ENCODE peak calls at places on chromosomes 1 and 21, in four cellular contexts. Y, U, D and B are unnamed samples.

GRCh38 chr1:202888204-202888506 is 794 bp downstream of the RABIF start:
- DNase-seq in U (peak), Y (no peak), D (no peak), B (no peak)

GRCh38 chr1:239829535-239829934 is 262.1 kb upstream of the FMN2 start:
- DNase-seq in U (no peak), Y (no peak), D (no peak), B (no peak)

GRCh38 chr1:147769107-147769506 is 8.7 kb upstream of the GJA5 start:
- DNase-seq in Y (no peak), U (no peak), D (no peak), B (no peak)

GRCh38 chr1:155455588-155456195 is 106.9 kb downstream of the ASH1L start:
- DNase-seq in Y (no peak), D (no peak), U (no peak), B (no peak)

GRCh38 chr1:219999821-220000220 is 46.5 kb downstream of the EPRS1 start:
- DNase-seq in Y (no peak), U (no peak), D (no peak), B (no peak)

GRCh38 chr1:67748630-67749029 is 63.6 kb downstream of the GADD45A start:
- DNase-seq in D (peak), U (no peak), Y (no peak), B (no peak)

GRCh38 chr1:81186271-81186670 is 614.5 kb upstream of the ADGRL2 start:
- DNase-seq in U (no peak), D (no peak), Y (no peak), B (no peak)

GRCh38 chr1:230867903-230868735 is at the start of gene C1orf198:
- DNase-seq in D (peak), U (no peak), Y (peak), B (no peak)

GRCh38 chr1:230493264-230493663 is 67.1 kb upstream of the PGBD5 start:
- DNase-seq in U (no peak), D (no peak), Y (no peak), B (no peak)

GRCh38 chr21:45296638-45297037 is 8.9 kb upstream of the POFUT2 start:
- DNase-seq in U (no peak), D (no peak), Y (no peak), B (no peak)

GRCh38 chr21:45293726-45294401 is 6.2 kb upstream of the POFUT2 start:
- DNase-seq in D (no peak), Y (no peak), U (no peak), B (no peak)

GRCh38 chr21:45294509-45295291 is 7.0 kb upstream of the POFUT2 start:
- DNase-seq in U (no peak), D (no peak), Y (no peak), B (no peak)

GRCh38 chr21:45297329-45297728 is 9.6 kb upstream of the POFUT2 start:
- DNase-seq in U (no peak), Y (no peak), D (no peak), B (no peak)

DNA sequence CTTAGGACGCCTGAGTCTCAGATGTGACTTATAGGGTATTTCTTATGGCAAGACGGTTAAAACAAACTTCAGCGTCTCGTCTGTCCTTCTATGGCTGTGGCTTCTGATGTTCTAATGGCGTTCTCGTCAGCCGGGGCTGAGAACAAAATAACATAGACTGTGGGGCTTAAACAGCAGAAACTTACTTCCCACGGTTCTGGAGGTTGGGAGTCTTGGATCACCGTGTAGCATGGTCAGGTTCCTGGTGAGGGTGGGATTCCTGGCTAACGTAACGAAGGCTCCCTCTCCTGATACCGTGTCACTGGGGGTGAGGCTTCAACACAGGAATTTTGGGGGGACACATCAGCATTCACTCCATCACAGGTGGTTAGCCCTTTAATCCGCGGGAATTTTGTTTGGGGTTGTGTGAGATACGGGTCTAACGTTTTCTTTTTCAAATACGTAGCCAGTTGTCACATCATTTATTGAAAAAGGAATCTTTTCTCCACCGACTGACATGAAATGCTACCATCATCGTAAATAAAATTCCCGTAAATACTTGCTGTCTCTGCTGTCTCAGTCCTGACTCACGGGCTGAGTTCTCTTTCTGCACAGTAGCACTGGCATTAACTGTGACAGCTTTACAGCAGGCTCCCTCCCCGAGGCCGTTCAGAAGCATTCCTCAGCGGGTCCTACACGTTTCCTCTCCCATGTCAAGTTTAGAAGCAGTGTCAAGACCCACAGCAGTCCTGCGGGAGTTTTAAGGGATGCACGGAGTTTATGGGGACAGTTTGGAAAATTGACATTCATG is 8.1 kb upstream of the POFUT2 start:
- DNase-seq in Y (no peak), D (no peak), U (no peak), B (no peak)
- TF ChIP-seq TCF7L2 in Y (no peak), D (no peak), U (no peak), B (no peak)

GRCh38 chr21:21715286-21715969 is 717.2 kb downstream of the NCAM2 start:
- DNase-seq in Y (no peak), D (no peak), U (no peak), B (no peak)

GRCh38 chr21:21712761-21713558 is 714.8 kb downstream of the NCAM2 start:
- DNase-seq in D (no peak), Y (no peak), U (no peak), B (no peak)

GRCh38 chr21:21714396-21714795 is 716.2 kb downstream of the NCAM2 start:
- DNase-seq in U (no peak), Y (no peak), D (no peak), B (no peak)
- TF ChIP-seq TCF7L2 in U (no peak), Y (no peak), D (no peak), B (no peak)

GRCh38 chr1:43153443-43153842 is 18.6 kb downstream of the EBNA1BP2 start:
- DNase-seq in U (no peak), Y (no peak), D (no peak), B (no peak)

GRCh38 chr1:43147625-43148319 is 24.3 kb downstream of the EBNA1BP2 start:
- DNase-seq in D (peak), U (peak), Y (peak), B (no peak)

GRCh38 chr1:43149889-43150288 is 22.2 kb downstream of the EBNA1BP2 start:
- DNase-seq in Y (no peak), U (no peak), D (no peak), B (no peak)

GRCh38 chr1:43156026-43156425 is 16.1 kb downstream of the EBNA1BP2 start:
- DNase-seq in Y (no peak), U (no peak), D (no peak), B (no peak)

DNA sequence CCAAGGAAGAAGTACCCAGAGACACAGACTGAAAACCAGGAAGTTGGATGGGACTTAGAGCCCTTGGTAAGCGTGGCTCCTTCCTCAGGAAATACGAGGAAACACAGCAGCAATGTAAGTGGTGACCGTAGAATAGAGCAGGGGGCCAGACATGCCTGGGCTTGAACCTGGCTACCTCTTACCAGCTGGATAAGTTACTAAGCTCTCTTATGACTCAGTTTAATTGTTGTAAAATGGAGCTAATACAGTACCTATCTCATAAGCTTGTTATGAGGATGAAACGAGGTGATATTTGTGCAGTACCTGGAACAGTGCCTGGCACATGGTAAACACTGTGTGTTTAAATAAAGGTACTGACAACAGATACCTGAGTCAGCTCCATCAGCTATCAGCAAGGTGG is 19.2 kb downstream of the EBNA1BP2 start:
- DNase-seq in U (no peak), Y (no peak), D (no peak), B (no peak)
- TF ChIP-seq TCF7L2 in U (no peak), Y (no peak), D (no peak), B (no peak)

DNA sequence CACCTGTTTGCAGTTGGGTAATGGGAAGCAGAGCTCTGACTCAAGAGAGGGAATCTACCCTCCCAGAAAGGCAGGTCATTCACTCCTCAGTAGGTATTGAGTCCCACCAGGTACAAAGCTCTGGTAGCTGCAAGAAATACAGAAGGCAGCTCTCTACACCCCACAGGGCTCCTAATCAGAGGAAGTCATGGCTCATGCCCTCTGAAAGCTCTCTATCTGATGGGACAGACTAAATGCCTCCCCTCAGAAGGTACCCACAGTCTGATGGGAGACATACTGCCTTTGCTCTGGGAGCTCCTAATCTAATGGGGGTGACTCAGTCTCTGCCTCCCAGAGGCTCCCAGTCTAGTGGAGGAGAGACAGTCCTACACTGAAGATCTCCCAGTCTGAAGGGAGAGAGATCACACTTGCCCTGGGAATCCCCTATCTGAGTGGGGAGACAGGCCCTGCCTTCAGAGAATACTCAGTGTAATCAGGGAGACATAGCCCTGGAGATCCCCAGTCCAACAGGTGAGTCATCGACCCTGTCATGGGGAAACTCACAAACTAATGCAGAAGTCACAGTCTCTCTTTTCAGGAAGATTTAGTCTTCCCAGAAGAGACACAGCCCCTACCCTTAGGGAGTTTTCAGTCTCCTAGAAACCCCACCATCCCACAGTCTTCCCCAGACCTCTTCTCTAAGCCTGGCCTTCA is 23.7 kb downstream of the CAMK1G start:
- DNase-seq in D (no peak), Y (no peak), U (no peak), B (no peak)
- TF ChIP-seq TCF7L2 in D (no peak), Y (no peak), U (no peak), B (no peak)

GRCh38 chr1:158691907-158692306 is 5.4 kb upstream of the SPTA1 start:
- DNase-seq in U (no peak), Y (peak), D (no peak), B (no peak)
- TF ChIP-seq TCF7L2 in U (no peak), Y (no peak), D (no peak), B (no peak)

DNA sequence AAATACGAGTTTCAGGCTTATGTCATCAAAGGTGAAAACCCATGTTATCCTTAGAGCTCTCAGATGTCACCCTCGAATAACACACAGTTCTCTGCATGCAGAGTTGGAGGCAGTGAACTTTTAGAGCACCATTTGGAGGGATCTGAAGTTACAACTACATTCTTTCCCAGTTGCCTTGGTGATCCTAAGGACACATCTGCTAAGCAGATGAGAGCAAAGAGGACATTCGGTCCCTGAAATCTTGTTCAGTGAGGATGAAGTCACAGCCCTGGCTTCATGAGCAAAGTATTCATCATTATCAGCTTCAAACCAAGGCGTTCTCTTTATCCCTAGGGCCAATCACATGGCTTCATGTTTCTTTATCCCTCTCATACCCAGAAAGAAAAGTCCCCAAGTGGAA is 23.1 kb upstream of the MCOLN2 start:
- DNase-seq in U (no peak), D (no peak), Y (no peak), B (no peak)
- TF ChIP-seq TCF7L2 in U (no peak), D (no peak), Y (no peak), B (no peak)

GRCh38 chr1:214006845-214007244 is 19.1 kb downstream of the PROX1 start:
- DNase-seq in Y (no peak), U (no peak), D (no peak), B (no peak)

GRCh38 chr1:214008347-214008746 is 20.6 kb downstream of the PROX1 start:
- DNase-seq in Y (no peak), D (no peak), U (no peak), B (no peak)

GRCh38 chr1:214009613-214010550 is 22.1 kb downstream of the PROX1 start:
- DNase-seq in D (no peak), U (no peak), Y (no peak), B (no peak)

GRCh38 chr1:214010717-214011116 is 22.9 kb downstream of the PROX1 start:
- DNase-seq in D (no peak), U (no peak), Y (no peak), B (no peak)

DNA sequence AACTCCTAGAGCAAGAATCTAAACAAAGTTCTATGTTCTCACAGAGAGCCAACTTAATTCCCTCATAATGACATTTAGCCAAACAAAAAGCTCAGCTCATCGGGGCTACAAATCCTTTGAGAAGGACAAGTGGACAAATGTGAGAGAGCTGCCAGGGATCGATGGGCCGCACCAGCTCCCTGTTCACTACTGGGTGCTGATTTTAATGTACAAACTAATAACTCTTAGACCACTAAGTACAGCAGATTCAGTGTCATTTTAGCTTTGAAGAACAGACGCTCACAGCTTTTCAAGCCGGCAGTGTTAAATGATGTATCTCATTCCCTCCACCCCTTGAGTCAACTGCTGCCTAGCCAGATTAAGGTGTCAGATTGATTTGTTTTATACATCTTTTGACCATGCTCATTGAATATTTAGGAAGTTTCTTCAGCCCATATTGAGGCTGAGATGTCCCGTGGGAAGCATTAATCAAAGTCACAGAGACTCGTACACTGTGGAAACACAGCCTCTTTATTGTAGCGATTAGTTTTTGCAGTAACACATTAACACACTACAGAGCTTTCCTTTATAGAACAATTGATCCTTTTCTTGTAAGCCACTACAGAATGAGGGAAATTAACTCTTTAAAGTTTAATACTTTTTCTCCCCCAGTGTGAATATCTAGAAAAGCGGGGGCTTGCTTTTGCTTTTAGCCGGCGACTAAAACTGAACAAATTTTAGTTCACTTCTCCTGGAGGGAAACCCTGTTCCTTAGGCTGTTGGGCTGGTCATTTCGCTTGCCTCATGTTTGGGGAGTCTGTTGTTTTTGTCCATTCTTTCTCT is 21.2 kb downstream of the PROX1 start:
- DNase-seq in Y (no peak), D (no peak), U (no peak), B (no peak)
- TF ChIP-seq TCF7L2 in Y (no peak), D (no peak), U (no peak), B (no peak)

GRCh38 chr1:173202430-173203145 is 4.5 kb downstream of the TNFSF4 start:
- DNase-seq in Y (peak), D (peak), U (peak), B (peak)
- TF ChIP-seq TCF7L2 in Y (no peak), D (no peak), U (no peak), B (no peak)

GRCh38 chr1:201761178-201761577 is 67.8 kb upstream of the IPO9 start:
- DNase-seq in Y (no peak), U (no peak), D (no peak), B (no peak)

GRCh38 chr1:201760516-201760915 is 68.4 kb upstream of the IPO9 start:
- DNase-seq in D (no peak), Y (no peak), U (no peak), B (no peak)

GRCh38 chr1:201756411-201756810 is 72.5 kb upstream of the IPO9 start:
- DNase-seq in U (no peak), D (no peak), Y (no peak), B (no peak)

GRCh38 chr1:201759194-201759814 is 69.7 kb upstream of the IPO9 start:
- DNase-seq in Y (no peak), D (no peak), U (no peak), B (no peak)

DNA sequence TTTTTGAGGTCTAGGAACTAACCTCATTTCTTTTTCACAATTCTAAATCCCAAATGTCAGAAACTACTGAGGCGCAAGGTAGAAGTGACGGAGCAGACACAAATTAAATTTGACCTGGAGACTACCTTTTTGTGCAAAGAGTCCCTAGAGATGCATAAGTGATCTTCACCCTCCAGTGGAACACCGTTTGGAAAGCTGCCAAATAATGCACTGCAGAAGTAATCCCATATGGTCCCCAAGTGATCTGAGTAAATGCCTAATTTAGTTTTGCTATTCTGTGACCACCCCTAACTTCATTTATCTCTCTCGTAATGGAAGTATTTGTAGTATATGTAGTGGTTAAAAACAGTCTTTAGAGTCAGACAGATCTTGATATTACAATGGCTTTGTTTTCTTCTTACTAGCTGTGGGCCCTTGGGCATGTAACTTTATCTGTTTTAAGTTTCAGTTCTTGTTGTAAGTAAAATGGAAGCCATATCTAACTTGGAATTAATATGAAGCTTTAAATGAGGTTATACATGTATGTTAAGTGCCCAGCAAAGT is 70.4 kb upstream of the IPO9 start:
- DNase-seq in D (no peak), U (no peak), Y (no peak), B (no peak)
- TF ChIP-seq TCF7L2 in D (no peak), U (no peak), Y (no peak), B (no peak)